ENCODE peak calls at places on chromosome 15, in five cellular contexts. G is fibroblast of mammary gland, N is stomach, I is AG09309, E is ovary. Q is an unnamed sample.

GRCh38 chr15:29331071-29331470 is 61.4 kb upstream of the NSMCE3 start:
- DNase-seq in G (no peak), N (no peak), I (no peak), E (no peak), Q (no peak)

GRCh38 chr15:55744026-55744655 is 1.2 kb upstream of the PRTG start:
- DNase-seq in G (no peak), N (no peak), I (no peak), E (no peak), Q (no peak)

GRCh38 chr15:48427960-48428547 is 96.8 kb downstream of the DUT start:
- DNase-seq in G (peak), N (no peak), I (peak), E (no peak), Q (peak)

GRCh38 chr15:55694652-55695150 is 48.3 kb downstream of the PRTG start:
- DNase-seq in G (no peak), N (no peak), I (peak), E (no peak), Q (peak)

GRCh38 chr15:41573396-41573795 is 14.4 kb downstream of the TYRO3 start:
- DNase-seq in G (no peak), N (no peak), I (no peak), E (no peak), Q (no peak)

GRCh38 chr15:30991301-30992072 is at the start of gene MTMR10:
- DNase-seq in G (peak), N (peak), I (peak), E (peak), Q (peak)

GRCh38 chr15:28896944-28897343 is 11.2 kb downstream of the APBA2 start:
- DNase-seq in G (peak), N (no peak), I (peak), E (no peak), Q (peak)

GRCh38 chr15:45088801-45089711 is 24.9 kb downstream of the DUOX2 start:
- DNase-seq in G (peak), N (no peak), I (peak), E (no peak), Q (no peak)

GRCh38 chr15:89332446-89332845 is 2.2 kb downstream of the POLG start:
- DNase-seq in G (peak), N (no peak), I (no peak), E (no peak), Q (peak)

GRCh38 chr15:92009162-92009561 is 155.7 kb downstream of the SLCO3A1 start:
- DNase-seq in G (no peak), N (no peak), I (no peak), E (no peak), Q (no peak)

GRCh38 chr15:69666441-69666882 is 213.8 kb downstream of the RPLP1 start:
- DNase-seq in G (peak), N (no peak), I (no peak), E (peak), Q (no peak)

GRCh38 chr15:96416218-96416933 is 85.9 kb downstream of the NR2F2 start:
- DNase-seq in G (no peak), N (peak), I (no peak), E (no peak), Q (no peak)

GRCh38 chr15:35307026-35307425 is 221.9 kb upstream of the NANOGP8 start:
- DNase-seq in G (no peak), N (no peak), I (no peak), E (no peak), Q (no peak)

GRCh38 chr15:69760263-69760855 is 307.7 kb downstream of the RPLP1 start:
- DNase-seq in G (peak), N (no peak), I (peak), E (no peak), Q (peak)

GRCh38 chr15:33200903-33201302 is 6.4 kb upstream of the FMN1 start:
- DNase-seq in G (no peak), N (no peak), I (no peak), E (no peak), Q (no peak)

GRCh38 chr15:66408254-66408653 is 21.5 kb downstream of the MAP2K1 start:
- DNase-seq in G (no peak), N (no peak), I (no peak), E (no peak), Q (no peak)

GRCh38 chr15:38690737-38691332 is 126.2 kb upstream of the RASGRP1 start:
- DNase-seq in G (peak), N (peak), I (no peak), E (peak), Q (peak)

GRCh38 chr15:68442041-68442440 is 10.1 kb upstream of the ITGA11 start:
- DNase-seq in G (no peak), N (no peak), I (no peak), E (no peak), Q (peak)

GRCh38 chr15:57708047-57708446 is 1.5 kb downstream of the POLR2M start:
- DNase-seq in G (peak), N (no peak), I (no peak), E (no peak), Q (peak)

GRCh38 chr15:38226867-38227266 is 25.8 kb upstream of the SPRED1 start:
- DNase-seq in G (peak), N (peak), I (peak), E (no peak), Q (peak)

GRCh38 chr15:31752905-31753304 is 277.4 kb upstream of the CHRNA7 start:
- DNase-seq in G (peak), N (no peak), I (no peak), E (no peak), Q (no peak)

GRCh38 chr15:25176616-25176923 is 221.8 kb downstream of the SNRPN start:
- DNase-seq in G (no peak), N (peak), I (no peak), E (peak), Q (no peak)

GRCh38 chr15:40338921-40339620 is 1.7 kb downstream of the CCDC9B start:
- DNase-seq in G (peak), N (no peak), I (peak), E (no peak), Q (peak)
- H3K4me3 ChIP-seq in G (no peak), N (peak), I (no peak), E (peak), Q (peak)

DNA sequence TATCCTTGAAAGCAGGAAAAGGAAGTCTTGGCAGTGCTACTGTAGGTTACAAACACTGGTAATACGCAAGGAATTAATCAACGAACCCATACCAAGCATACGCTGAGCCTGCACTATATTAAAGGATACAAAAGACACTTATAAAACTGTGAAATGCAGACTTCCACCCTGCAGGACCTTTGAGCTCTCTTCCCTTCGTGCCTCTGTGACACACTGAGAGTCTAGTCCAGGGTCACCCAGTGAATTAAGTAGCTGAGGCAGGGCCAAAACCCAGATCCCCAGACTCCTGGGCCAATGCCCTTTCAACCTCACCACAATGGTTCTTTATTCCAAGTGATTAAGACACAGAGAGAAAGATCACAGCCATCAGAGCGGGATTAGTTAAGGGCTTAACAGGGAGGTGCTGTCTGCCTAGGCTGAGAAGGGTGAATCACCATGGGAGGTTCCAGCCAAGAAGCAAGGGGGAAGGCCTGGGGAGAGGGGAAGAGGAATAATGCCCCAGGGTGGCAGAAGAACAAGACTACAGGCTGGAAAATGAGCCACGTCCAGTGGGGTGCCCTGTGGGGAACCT is 6.8 kb downstream of the ANXA2 start:
- DNase-seq in G (peak), N (peak), I (no peak), E (peak), Q (peak)
- TF ChIP-seq CTCF in G (peak), N (no peak), I (peak), E (no peak), Q (no peak)

GRCh38 chr15:85088300-85088699 is 106.6 kb downstream of the PDE8A start:
- DNase-seq in G (no peak), N (no peak), I (no peak), E (no peak), Q (no peak)
- H3K4me3 ChIP-seq in G (no peak), N (no peak), I (no peak), E (no peak), Q (no peak)

GRCh38 chr15:62618432-62618831 is 424.1 kb upstream of the TPM1 start:
- DNase-seq in G (peak), N (no peak), I (peak), E (no peak), Q (peak)
- TF ChIP-seq CTCF in G (peak), N (no peak), I (peak), E (no peak), Q (peak)

DNA sequence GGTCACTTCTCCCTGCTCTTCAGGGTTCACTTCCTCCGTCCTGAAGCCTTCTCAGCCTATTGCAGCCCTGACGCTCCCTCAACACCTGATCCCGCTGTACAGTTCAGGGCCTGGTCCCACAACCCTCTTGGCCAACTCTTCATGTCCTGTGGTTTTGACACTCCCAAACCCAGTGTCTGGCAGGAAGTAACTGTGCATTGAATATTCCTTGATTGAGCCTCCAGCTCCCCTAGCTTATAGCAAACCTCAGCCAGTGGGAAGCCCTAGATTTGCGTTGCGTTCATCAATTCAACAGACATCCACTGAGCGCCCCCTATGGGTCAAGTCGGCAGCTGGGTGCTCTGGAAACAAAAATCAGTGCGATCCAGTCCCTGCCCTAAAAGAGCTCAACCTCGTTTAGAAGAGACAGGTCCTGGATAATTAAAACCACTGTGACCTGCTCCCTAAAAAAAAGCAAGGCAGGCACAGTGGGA is 13.5 kb downstream of the UBAP1L start:
- DNase-seq in G (peak), N (peak), I (no peak), E (peak), Q (peak)
- H3K4me3 ChIP-seq in G (no peak), N (no peak), I (no peak), E (no peak), Q (no peak)

GRCh38 chr15:42724276-42724675 is 12.7 kb downstream of the CDAN1 start:
- DNase-seq in G (no peak), N (no peak), I (no peak), E (no peak), Q (no peak)

GRCh38 chr15:42720071-42720470 is 16.9 kb downstream of the CDAN1 start:
- DNase-seq in G (no peak), N (no peak), I (no peak), E (no peak), Q (no peak)

GRCh38 chr15:42721016-42721415 is 15.9 kb downstream of the CDAN1 start:
- DNase-seq in G (no peak), N (no peak), I (no peak), E (no peak), Q (no peak)

GRCh38 chr15:42725331-42725903 is 11.5 kb downstream of the CDAN1 start:
- DNase-seq in G (peak), N (no peak), I (no peak), E (no peak), Q (peak)

GRCh38 chr15:42723068-42723467 is 13.9 kb downstream of the CDAN1 start:
- DNase-seq in G (peak), N (no peak), I (no peak), E (no peak), Q (no peak)
- TF ChIP-seq CTCF in G (peak), N (no peak), I (peak), E (no peak), Q (peak)

GRCh38 chr15:74788716-74789151 is 6.9 kb downstream of the CSK start:
- DNase-seq in G (no peak), N (no peak), I (no peak), E (no peak), Q (no peak)

GRCh38 chr15:74789171-74789627 is 7.3 kb downstream of the CSK start:
- DNase-seq in G (no peak), N (peak), I (no peak), E (no peak), Q (no peak)

GRCh38 chr15:74788042-74788715 is 6.3 kb downstream of the CSK start:
- DNase-seq in G (no peak), N (no peak), I (no peak), E (no peak), Q (no peak)

GRCh38 chr15:74786659-74787165 is 4.8 kb downstream of the CSK start:
- DNase-seq in G (no peak), N (no peak), I (no peak), E (no peak), Q (no peak)

DNA sequence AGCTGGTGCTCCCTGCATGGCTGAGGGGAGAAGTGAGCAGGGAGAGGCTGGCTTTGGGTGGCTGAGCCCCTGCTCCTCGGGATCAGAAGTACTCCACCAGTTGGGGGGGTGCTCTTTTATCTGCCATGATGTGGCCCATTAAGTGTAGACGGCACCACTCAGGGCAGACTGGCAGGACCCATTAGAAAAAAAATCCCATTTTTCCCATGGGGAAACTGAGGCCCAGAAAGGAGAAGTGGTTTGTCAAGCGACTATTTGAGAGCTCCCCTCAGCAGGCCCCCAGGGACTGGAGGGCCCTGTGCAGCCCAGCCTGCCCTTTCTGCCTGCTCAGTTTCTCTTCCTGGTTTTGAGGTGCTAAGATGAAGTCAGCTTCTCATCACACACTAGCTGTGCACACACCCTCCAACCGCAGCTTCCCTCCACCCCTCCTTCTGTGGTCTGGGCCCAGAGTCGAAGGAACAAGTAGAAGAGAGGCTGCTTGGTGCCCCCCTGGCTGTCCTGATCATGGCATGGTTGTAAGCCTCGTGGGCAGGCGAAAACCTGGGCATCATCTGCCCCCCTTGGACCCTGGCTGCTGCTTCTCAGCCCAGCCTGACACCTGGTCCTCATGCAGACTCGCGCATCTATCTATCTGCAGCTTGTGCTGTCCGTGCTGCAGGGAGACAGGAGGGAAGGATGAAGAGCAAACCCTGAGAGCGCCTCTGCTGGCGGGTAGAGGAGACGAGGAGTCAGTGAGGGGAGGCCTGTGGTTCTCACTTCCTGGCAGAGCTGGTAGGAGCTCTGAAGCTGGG is 5.6 kb downstream of the CSK start:
- DNase-seq in G (peak), N (peak), I (no peak), E (no peak), Q (peak)
- H3K4me3 ChIP-seq in G (no peak), N (peak), I (no peak), E (no peak), Q (no peak)

GRCh38 chr15:74140445-74140761 is 10.0 kb downstream of the ISLR2 start:
- DNase-seq in G (no peak), N (no peak), I (no peak), E (no peak), Q (no peak)

GRCh38 chr15:74146277-74146800 is 16.0 kb downstream of the ISLR2 start:
- DNase-seq in G (no peak), N (no peak), I (no peak), E (no peak), Q (no peak)

GRCh38 chr15:74141591-74141990 is 11.2 kb downstream of the ISLR2 start:
- DNase-seq in G (no peak), N (no peak), I (no peak), E (no peak), Q (no peak)

GRCh38 chr15:74138642-74139041 is 8.3 kb downstream of the ISLR2 start:
- DNase-seq in G (no peak), N (no peak), I (no peak), E (no peak), Q (no peak)

DNA sequence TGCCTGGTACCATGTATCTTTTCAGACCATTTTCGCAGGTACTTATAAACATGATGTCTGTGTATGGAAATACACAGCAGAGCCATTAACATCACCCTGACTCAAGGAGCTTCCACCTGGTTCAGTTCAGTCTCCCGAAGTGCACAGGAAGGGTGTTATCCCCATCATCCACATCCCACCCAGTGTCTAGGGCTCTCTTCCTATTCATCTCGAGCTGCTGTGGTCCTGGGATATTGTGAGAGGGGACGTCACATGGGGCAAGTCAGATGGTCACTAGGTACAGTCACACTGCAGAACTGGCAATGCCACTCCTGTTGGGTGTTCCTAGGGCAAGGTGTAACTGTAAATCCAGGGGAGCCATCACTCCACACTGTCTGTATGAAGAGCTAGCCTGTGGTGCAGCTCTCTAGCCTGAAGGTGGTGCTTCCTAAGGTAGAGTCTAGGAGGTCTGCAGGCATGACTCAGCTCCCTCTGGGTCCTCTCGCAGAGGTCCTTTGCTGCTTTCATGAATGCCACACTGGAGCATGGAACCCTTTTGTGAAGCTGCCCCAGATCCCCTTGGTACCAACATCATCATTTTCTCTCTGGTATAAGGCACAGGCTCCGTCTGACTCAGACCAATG is 13.9 kb downstream of the ISLR2 start:
- DNase-seq in G (no peak), N (no peak), I (no peak), E (no peak), Q (no peak)
- TF ChIP-seq CTCF in G (no peak), N (no peak), I (no peak), E (no peak), Q (no peak)

GRCh38 chr15:52018244-52018643 is 775 bp upstream of the MAPK6 start:
- DNase-seq in G (peak), N (no peak), I (no peak), E (no peak), Q (peak)
- H3K4me3 ChIP-seq in G (peak), N (peak), I (no peak), E (no peak), Q (peak)

DNA sequence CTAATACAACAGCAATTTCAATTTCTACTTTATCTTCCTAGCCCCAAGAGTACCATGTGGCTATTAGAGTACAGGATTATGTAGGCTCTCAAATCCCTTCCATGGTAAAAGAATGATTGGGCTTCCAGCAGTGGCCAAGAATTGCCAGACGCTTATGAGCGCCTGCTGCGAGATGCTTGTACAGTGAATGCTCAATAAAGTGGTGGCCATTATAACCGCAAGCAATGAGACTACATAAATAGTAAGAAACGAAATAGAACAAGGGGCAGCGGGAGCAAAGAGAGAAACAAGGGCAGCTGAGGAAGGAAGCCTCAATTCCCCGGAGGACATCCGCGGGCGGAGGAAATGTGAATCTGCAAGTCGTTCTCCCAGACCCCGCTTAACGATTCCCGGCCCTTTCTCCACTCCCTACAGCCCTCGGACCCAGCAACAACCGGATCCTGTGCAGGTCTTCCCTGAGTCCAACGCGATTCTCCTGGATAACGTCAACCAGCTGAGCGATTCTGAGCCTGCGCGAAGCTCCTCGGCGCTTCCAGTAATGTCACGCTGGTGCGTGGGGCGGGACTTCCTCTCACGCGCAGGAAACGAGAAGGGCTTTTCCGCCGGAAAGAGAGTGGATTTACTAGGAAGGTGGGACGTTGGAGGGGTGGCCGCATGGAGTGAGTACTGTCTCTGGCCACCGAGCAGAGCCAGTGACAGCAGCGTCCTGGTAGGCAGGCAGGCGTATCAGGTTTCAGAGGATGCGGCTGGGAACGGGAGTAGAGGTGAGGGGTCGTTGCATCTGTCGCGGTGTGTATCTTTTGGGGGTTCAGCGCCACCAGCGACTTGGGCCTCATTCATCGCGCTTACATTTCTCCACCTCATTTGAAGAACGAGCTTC is 40.5 kb upstream of the AP3B2 start:
- DNase-seq in G (peak), N (peak), I (peak), E (peak), Q (peak)
- TF ChIP-seq CTCF in G (no peak), N (no peak), I (no peak), E (no peak), Q (no peak)

Q was measured in foreskin fibroblast.